ENCODE peak calls at places on chromosomes 1 and 21, in nine cellular contexts. X is GM03348; V is HT-29; S is activated naive CD8-positive, alpha-beta T cell treated with anti-CD3 and anti-CD28 coated beads for 36 hours; F is SW480; L is NCI-H187; N is T follicular helper cell; B is NCI-H2171; U is posterior cingulate gyrus. R is an unnamed sample.

GRCh38 chr21:25850126-25850831 is 115.5 kb downstream of the GABPA start:
- DNase-seq in S (no peak), X (no peak), F (no peak), V (no peak), B (no peak), N (no peak), L (no peak), U (no peak), R (no peak)

GRCh38 chr21:33680870-33681269 is 38.6 kb downstream of the ITSN1 start:
- DNase-seq in L (no peak), V (no peak), F (no peak), X (no peak), B (no peak), S (no peak), U (no peak), N (no peak), R (no peak)

GRCh38 chr1:4375812-4376211 is 278.6 kb upstream of the AJAP1 start:
- DNase-seq in X (no peak), V (no peak), B (no peak), S (no peak), N (no peak), U (no peak), L (no peak), F (peak; percentile 50), R (no peak)

GRCh38 chr1:46646844-46647243 is 21.3 kb downstream of the ATPAF1 start:
- DNase-seq in S (no peak), U (no peak), X (no peak), V (no peak), N (no peak), F (no peak), B (no peak), L (no peak), R (no peak)

GRCh38 chr1:1302006-1302430 is 5.7 kb downstream of the ACAP3 start:
- DNase-seq in B (no peak), L (no peak), F (no peak), U (no peak), V (no peak), N (no peak), X (no peak), S (no peak), R (no peak)

GRCh38 chr21:42309753-42310213 is 5.4 kb downstream of the TFF3 start:
- DNase-seq in L (peak; percentile 14), V (peak; percentile 32), N (peak; percentile 54), X (peak; percentile 59), S (peak; percentile 70), B (no peak), U (peak; percentile 30), F (no peak), R (peak; percentile 75)

GRCh38 chr1:235989105-235989504 is 75.8 kb downstream of the NID1 start:
- DNase-seq in B (no peak), L (no peak), S (no peak), X (no peak), U (no peak), V (no peak), N (no peak), F (no peak), R (no peak)

GRCh38 chr1:112298558-112298957 is 97.5 kb upstream of the CTTNBP2NL start:
- DNase-seq in S (peak; percentile 14), X (peak; percentile 74), V (peak; percentile 54), F (peak; percentile 41), U (no peak), L (no peak), B (peak; percentile 18), N (peak; percentile 1), R (no peak)

GRCh38 chr1:161048949-161049722 is 3.4 kb upstream of the USF1 start:
- DNase-seq in S (no peak), B (no peak), X (no peak), F (no peak), N (no peak), U (no peak), V (no peak), L (no peak), R (no peak)

R was measured in kidney.